ENCODE peak calls at places on chromosomes 3 and 15, in six cellular contexts. J is GM12891, S is K562, Z is H1, G is HepG2, L is GM12878. V is an unnamed sample.

GRCh38 chr3:127816783-127817182 is 5.5 kb downstream of the MGLL start:
- DNase-seq in G (no peak), J (no peak), Z (no peak), L (no peak), S (no peak), V (no peak)

GRCh38 chr3:35862057-35862456 is 222.7 kb downstream of the ARPP21 start:
- DNase-seq in J (no peak), L (no peak), S (no peak), G (no peak), Z (no peak), V (no peak)

GRCh38 chr3:143826296-143826695 is 22.0 kb downstream of the SLC9A9 start:
- DNase-seq in J (no peak), L (no peak), G (no peak), Z (no peak), S (no peak), V (no peak)

GRCh38 chr15:95416576-95416975 is 913.9 kb upstream of the NR2F2 start:
- DNase-seq in Z (no peak), G (no peak), S (no peak), J (no peak), L (no peak), V (no peak)

GRCh38 chr3:195098741-195099525 is 172.0 kb downstream of the XXYLT1 start:
- DNase-seq in S (no peak), J (no peak), Z (no peak), L (no peak), G (no peak), V (no peak)

GRCh38 chr3:29169456-29169855 is 111.4 kb upstream of the RBMS3 start:
- DNase-seq in G (no peak), J (no peak), Z (no peak), L (no peak), S (no peak), V (no peak)

GRCh38 chr15:74780983-74781672 is 752 bp upstream of the CSK start:
- DNase-seq in G (no peak), L (no peak), J (no peak), S (no peak), Z (no peak), V (no peak)

GRCh38 chr3:38332202-38332601 is 14.4 kb upstream of the XYLB start:
- DNase-seq in S (no peak), J (no peak), Z (no peak), G (no peak), L (no peak), V (no peak)

GRCh38 chr15:46934851-46935250 is 782.5 kb upstream of the SEMA6D start:
- DNase-seq in S (no peak), Z (no peak), J (no peak), L (no peak), G (no peak), V (no peak)

GRCh38 chr3:65855370-65856100 is 183.2 kb downstream of the MAGI1 start:
- DNase-seq in G (peak; percentile 54), Z (no peak), S (no peak), L (no peak), J (no peak), V (no peak)

GRCh38 chr3:22156868-22157267 is 405.9 kb upstream of the ZNF385D start:
- DNase-seq in L (no peak), S (no peak), J (no peak), Z (no peak), G (no peak), V (no peak)

GRCh38 chr3:150309557-150309956 is 98.5 kb upstream of the TSC22D2 start:
- DNase-seq in Z (no peak), L (no peak), S (no peak), G (no peak), J (no peak), V (no peak)

GRCh38 chr3:128841926-128842920 is 37.2 kb upstream of the ACAD9 start:
- DNase-seq in S (no peak), L (no peak), Z (no peak), G (no peak), J (no peak), V (no peak)

GRCh38 chr3:69579527-69580165 is 159.6 kb upstream of the MITF start:
- DNase-seq in G (no peak), J (no peak), L (no peak), S (no peak), Z (no peak), V (no peak)
- TF ChIP-seq TAF1 in G (no peak), J (no peak), L (no peak), S (no peak), Z (no peak), V (no peak)

GRCh38 chr3:12479919-12480425 is 4.3 kb upstream of the TSEN2 start:
- DNase-seq in J (peak; percentile 51), G (peak; percentile 66), S (peak; percentile 78), Z (peak; percentile 64), L (no peak), V (peak; percentile 44)
- TF ChIP-seq POLR2A in J (no peak), G (no peak), S (no peak), Z (no peak), L (no peak), V (no peak)

GRCh38 chr3:8868996-8869395 is 94.3 kb downstream of the RAD18 start:
- DNase-seq in L (no peak), G (no peak), S (no peak), Z (no peak), J (no peak), V (no peak)
- TF ChIP-seq TAF1 in L (no peak), G (no peak), S (no peak), Z (no peak), J (no peak), V (no peak)

DNA sequence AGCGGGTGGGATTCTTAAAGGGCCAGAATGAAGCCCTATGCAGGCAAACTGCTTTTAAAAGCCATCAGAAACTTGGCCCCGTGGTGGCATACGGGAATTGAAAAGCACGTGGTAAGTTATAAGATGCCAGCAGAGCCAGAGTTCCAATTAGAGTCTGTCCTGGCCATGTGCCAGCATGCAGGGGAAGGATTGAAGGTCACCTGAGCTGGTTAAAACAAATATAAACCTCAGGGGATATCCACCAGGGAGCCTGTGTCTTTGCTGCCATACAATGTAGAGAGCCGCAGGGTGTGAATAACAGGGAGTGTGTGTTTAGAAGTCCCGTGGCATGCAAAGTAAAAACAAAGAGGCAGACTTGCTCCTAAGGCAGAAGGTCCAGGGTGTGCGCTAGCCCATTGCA is 381.0 kb upstream of the NDN start:
- DNase-seq in S (no peak), G (no peak), L (no peak), J (no peak), Z (no peak), V (no peak)
- TF ChIP-seq POLR2A in S (no peak), G (no peak), L (no peak), J (no peak), Z (no peak), V (no peak)

DNA sequence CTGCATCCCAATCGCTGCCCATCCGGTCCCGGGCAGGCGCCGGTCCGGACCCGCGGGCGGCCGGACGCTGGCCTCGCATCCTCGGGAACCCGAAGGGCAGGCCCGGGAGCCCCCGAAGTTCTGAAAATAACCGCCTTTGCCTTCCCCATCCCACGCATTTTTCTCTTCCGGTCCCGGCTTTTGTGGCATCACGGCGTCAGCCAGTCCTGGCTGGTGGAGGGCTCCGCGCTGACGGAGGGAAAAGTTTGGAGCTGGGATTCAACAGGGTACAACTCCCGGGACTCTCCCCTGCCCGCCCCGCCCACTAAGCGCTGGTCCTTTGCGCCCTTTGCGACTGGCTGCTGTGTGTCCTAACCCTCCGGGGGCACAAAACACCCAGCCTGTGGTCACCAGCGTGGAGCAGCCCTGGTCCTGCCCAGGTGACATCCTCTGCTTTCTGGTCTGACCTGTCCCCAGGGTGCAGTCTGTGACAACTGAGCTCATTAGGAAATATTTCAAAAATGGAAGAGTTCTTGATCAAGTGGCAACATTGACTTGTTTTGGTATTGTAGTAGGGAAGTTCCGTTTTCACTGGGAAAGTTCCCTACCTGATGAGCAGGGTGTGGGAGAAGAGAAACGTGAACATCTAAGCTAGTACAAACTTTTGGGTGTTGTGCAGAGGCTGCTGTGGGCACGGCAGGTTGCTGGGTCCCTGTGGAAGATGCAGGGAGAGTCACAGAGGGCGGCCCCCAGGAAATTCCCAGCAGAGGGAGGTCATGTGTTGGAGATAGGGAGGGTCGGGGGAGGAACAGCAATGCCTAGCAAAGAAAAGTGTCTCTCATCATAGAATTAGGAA is 754 bp downstream of the ARNT2 start:
- DNase-seq in S (no peak), G (no peak), J (no peak), L (no peak), Z (peak; percentile 71), V (peak; percentile 13)
- TF ChIP-seq TAF1 in S (no peak), G (no peak), J (no peak), L (no peak), Z (no peak), V (no peak)

DNA sequence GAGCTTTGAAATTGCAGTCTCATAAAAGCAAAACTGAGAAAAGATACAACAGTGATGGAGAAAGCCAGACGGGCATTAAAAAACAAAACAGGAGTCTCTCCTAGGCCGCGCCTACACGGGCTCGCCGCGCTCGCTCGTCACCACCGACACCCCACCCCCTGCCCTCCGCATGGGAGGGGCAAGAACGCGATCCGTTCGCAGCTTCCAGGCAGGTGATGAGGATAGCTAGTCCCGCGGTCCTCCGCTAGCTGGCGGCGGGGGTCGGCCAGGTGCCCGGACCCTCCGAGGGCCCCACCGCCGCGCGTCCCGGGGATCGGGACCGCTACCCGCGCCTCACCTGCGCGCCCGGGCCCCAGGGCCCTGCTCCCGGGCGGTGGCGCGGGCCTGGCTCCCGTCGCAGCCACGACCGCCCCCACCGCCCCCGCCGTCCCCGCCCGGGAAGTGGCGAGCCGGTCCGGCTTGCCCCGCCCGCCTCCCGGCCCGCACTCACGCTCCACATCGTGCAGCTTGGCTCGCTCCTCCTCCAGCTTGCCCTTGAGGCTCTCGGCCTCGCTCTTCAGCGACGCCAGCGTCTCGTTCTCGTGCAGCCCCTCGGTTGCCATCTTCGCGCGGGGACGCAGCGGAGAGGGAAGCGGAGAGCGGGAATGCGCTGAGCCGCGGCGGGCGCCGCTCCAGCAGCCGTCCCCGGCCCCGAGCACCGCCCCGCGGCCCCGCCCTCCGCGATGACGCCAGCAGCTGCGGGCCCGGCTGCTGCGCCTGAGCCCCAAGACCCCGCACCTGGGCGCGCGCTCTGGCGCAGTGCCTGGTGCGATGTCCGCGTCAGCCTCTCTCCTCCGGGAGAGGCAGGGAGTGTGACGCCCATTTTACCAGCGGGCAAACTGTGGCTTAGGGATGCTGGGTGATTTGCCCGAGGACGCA is 11.7 kb downstream of the GNB5 start:
- DNase-seq in J (peak; percentile 88), S (peak; percentile 81), Z (peak; percentile 92), L (peak; percentile 37), G (peak; percentile 57), V (peak; percentile 86)
- TF ChIP-seq POLR2A in J (peak; percentile 46), S (no peak), Z (peak; percentile 87), L (peak; percentile 89), G (peak; percentile 38), V (peak; percentile 80)

V was measured in GM12892.